ENCODE peak calls at places on chromosome 16, in four cellular contexts. Y is mesothelial cell of epicardium, U is neural crest cell, Z is tibial artery. A is an unnamed sample.

GRCh38 chr16:30533748-30534367 is 800 bp downstream of the ZNF747 start:
- DNase-seq in Y (no peak), U (no peak), Z (no peak), A (no peak)

GRCh38 chr16:81473561-81473960 is 29.0 kb downstream of the CMIP start:
- DNase-seq in Y (no peak), U (no peak), Z (no peak), A (no peak)

GRCh38 chr16:89396156-89396555 is 94.2 kb downstream of the ANKRD11 start:
- DNase-seq in U (no peak), Z (no peak), Y (no peak), A (no peak)

GRCh38 chr16:4517812-4518211 is 20.8 kb downstream of the CDIP1 start:
- DNase-seq in Y (no peak), Z (no peak), U (peak), A (peak)

GRCh38 chr16:85211247-85211910 is 99.1 kb upstream of the CIBAR2 start:
- DNase-seq in U (no peak), Z (no peak), Y (no peak), A (no peak)

GRCh38 chr16:9970796-9971195 is 211.4 kb downstream of the GRIN2A start:
- DNase-seq in Z (no peak), Y (no peak), U (no peak), A (no peak)

GRCh38 chr16:83838151-83838550 is 30.4 kb downstream of the HSBP1 start:
- DNase-seq in Y (no peak), Z (no peak), U (no peak), A (no peak)

GRCh38 chr16:83728518-83728917 is 79.3 kb upstream of the HSBP1 start:
- DNase-seq in Y (no peak), Z (no peak), U (no peak), A (no peak)

GRCh38 chr16:84618428-84619102 is 687 bp upstream of the COTL1 start:
- DNase-seq in Y (no peak), U (peak), Z (no peak), A (no peak)

GRCh38 chr16:88360999-88361398 is 21.8 kb upstream of the ZNF469 start:
- DNase-seq in Y (no peak), Z (no peak), U (no peak), A (no peak)

GRCh38 chr16:48125888-48126287 is 29.9 kb downstream of the ABCC12 start:
- DNase-seq in Z (no peak), U (no peak), Y (no peak), A (no peak)

GRCh38 chr16:15954814-15955151 is 5.4 kb downstream of the ABCC1 start:
- DNase-seq in Z (peak), U (no peak), Y (no peak), A (no peak)

GRCh38 chr16:13127144-13127543 is 225.7 kb downstream of the SHISA9 start:
- DNase-seq in Z (no peak), U (no peak), Y (no peak), A (no peak)

GRCh38 chr16:2244301-2244700 is 7.1 kb downstream of the ECI1 start:
- DNase-seq in Z (no peak), U (no peak), Y (no peak), A (peak)
- TF ChIP-seq CTCF in Z (no peak), U (no peak), Y (no peak), A (no peak)

DNA sequence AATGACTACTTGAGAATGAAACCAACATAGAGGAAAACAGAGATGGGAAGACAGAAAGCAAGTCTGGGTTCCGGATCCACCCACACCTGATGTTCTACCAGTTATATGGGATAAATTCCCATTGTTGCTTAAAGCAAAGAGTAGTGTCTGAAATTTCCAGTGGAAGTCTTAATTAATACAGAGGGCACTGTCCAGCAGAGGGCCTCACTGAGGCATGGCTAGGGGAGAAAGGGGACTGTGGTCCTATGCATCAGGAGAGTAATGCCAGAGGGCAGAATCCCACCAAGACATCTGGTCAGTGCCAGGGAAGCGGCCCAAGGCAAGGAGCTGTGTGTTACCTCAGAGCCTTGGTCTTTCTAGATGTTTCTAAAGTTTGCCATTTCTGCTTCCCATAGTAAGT is 7.5 kb upstream of the UMOD start:
- DNase-seq in Y (no peak), Z (no peak), U (peak), A (peak)
- TF ChIP-seq CTCF in Y (no peak), Z (no peak), U (peak), A (peak)

GRCh38 chr16:79767597-79768280 is 167.2 kb upstream of the MAF start:
- DNase-seq in Z (peak), Y (no peak), U (no peak), A (no peak)
- TF ChIP-seq CTCF in Z (no peak), Y (no peak), U (peak), A (no peak)

GRCh38 chr16:67543036-67543435 is 14.4 kb downstream of the RIPOR1 start:
- DNase-seq in Y (no peak), U (no peak), Z (no peak), A (no peak)
- TF ChIP-seq CTCF in Y (no peak), U (no peak), Z (no peak), A (no peak)

GRCh38 chr16:75241955-75242354 is 9.5 kb downstream of the BCAR1 start:
- DNase-seq in U (no peak), Y (no peak), Z (no peak), A (no peak)

GRCh38 chr16:75244844-75245758 is 6.3 kb downstream of the BCAR1 start:
- DNase-seq in Y (no peak), U (no peak), Z (peak), A (peak)

GRCh38 chr16:75243667-75244224 is 7.7 kb downstream of the BCAR1 start:
- DNase-seq in U (no peak), Z (no peak), Y (no peak), A (no peak)

GRCh38 chr16:75246504-75247205 is 4.8 kb downstream of the BCAR1 start:
- DNase-seq in Z (no peak), Y (no peak), U (no peak), A (no peak)

GRCh38 chr16:75244225-75244792 is 7.1 kb downstream of the BCAR1 start:
- DNase-seq in Y (no peak), U (no peak), Z (peak), A (no peak)
- TF ChIP-seq CTCF in Y (no peak), U (no peak), Z (no peak), A (no peak)

GRCh38 chr16:54980821-54981220 is 50.2 kb downstream of the IRX5 start:
- DNase-seq in Y (no peak), U (no peak), Z (no peak), A (no peak)

GRCh38 chr16:54987081-54987480 is 56.4 kb downstream of the IRX5 start:
- DNase-seq in U (no peak), Z (no peak), Y (no peak), A (no peak)

GRCh38 chr16:54985156-54985555 is 54.5 kb downstream of the IRX5 start:
- DNase-seq in Z (no peak), U (no peak), Y (no peak), A (no peak)

GRCh38 chr16:54986404-54986803 is 55.7 kb downstream of the IRX5 start:
- DNase-seq in U (no peak), Z (no peak), Y (no peak), A (no peak)

DNA sequence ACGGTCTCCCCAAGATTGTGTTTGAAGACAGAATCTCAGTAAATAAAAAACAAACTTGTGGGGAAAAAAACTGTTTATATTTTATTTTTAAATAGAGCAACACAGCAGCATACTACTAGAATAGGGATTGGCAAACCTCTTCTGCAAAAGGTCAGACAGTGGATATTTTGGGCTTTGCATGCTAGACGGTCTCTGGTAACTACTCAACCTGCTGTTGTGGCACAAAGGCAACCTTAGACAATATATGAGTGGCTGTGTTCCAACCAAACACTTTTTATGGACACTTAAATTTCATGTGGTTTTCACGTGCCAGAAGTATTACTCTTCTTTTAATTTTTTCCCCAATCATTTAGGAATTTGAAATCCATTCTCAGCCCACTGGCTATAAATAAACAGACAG is 55.0 kb downstream of the IRX5 start:
- DNase-seq in Z (no peak), U (no peak), Y (no peak), A (no peak)
- TF ChIP-seq CTCF in Z (no peak), U (no peak), Y (no peak), A (no peak)

A was measured in nephron progenitor cell.